ENCODE peak calls at places on chromosomes 7 and 10, in ten cellular contexts. R, Y, J, A, H, F, U, T, D and X are unnamed samples.

GRCh38 chr10:121610798-121611325 is 12.6 kb upstream of the FGFR2 start:
- DNase-seq in T (no peak), R (no peak), Y (no peak), J (no peak), A (no peak), D (peak), U (no peak), H (no peak), F (peak), X (no peak)

GRCh38 chr7:4665661-4666060 is 16.4 kb upstream of the FOXK1 start:
- DNase-seq in T (no peak), Y (no peak), U (peak), A (no peak), D (peak), H (no peak), R (no peak), F (peak), J (peak), X (no peak)

GRCh38 chr10:72557362-72557761 is 68.5 kb downstream of the MICU1 start:
- DNase-seq in D (peak), J (peak), Y (no peak), T (no peak), F (peak), H (no peak), U (peak), A (no peak), R (no peak), X (no peak)

GRCh38 chr10:45354261-45354660 is 19.8 kb upstream of the ALOX5 start:
- DNase-seq in J (peak), U (peak), F (no peak), A (peak), Y (peak), T (no peak), R (no peak), H (no peak), D (peak), X (peak)

GRCh38 chr10:90930070-90930837 is 9.4 kb upstream of the ANKRD1 start:
- DNase-seq in R (peak), A (no peak), F (peak), D (peak), H (no peak), U (no peak), Y (no peak), J (peak), T (no peak), X (peak)

GRCh38 chr7:133645870-133646492 is 393.1 kb downstream of the EXOC4 start:
- DNase-seq in F (peak), U (no peak), Y (no peak), T (no peak), D (no peak), R (no peak), H (no peak), A (no peak), J (no peak), X (no peak)

GRCh38 chr7:6700793-6701192 is 6.0 kb downstream of the ZNF12 start:
- DNase-seq in J (no peak), F (no peak), H (no peak), U (no peak), R (no peak), Y (no peak), A (no peak), D (no peak), T (no peak), X (no peak)

GRCh38 chr7:41010418-41010817 is 692.5 kb downstream of the INHBA start:
- DNase-seq in Y (no peak), A (no peak), T (no peak), H (no peak), U (no peak), D (no peak), R (no peak), F (peak), J (peak), X (no peak)

GRCh38 chr10:69318087-69318996 is 40.0 kb downstream of the HK1 start:
- DNase-seq in T (peak), D (peak), A (peak), H (peak), R (peak), J (peak), Y (peak), F (peak), U (peak), X (peak)

GRCh38 chr10:121088524-121088923 is 237.4 kb downstream of the WDR11 start:
- DNase-seq in A (no peak), R (peak), F (no peak), U (peak), J (no peak), T (peak), Y (no peak), H (no peak), D (no peak), X (no peak)

GRCh38 chr7:157027568-157028527 is 17.4 kb upstream of the MNX1 start:
- DNase-seq in R (no peak), H (peak), U (no peak), Y (no peak), D (no peak), T (no peak), A (no peak), J (no peak), F (no peak), X (no peak)

GRCh38 chr10:100194711-100195110 is 8.9 kb upstream of the ERLIN1 start:
- DNase-seq in D (no peak), A (no peak), R (no peak), J (no peak), T (no peak), Y (no peak), U (no peak), H (no peak), F (no peak), X (no peak)

GRCh38 chr7:234041-234711 is 41.8 kb downstream of the FAM20C start:
- DNase-seq in D (no peak), H (no peak), T (no peak), R (no peak), A (no peak), Y (peak), F (no peak), U (no peak), J (peak), X (no peak)

GRCh38 chr7:495326-495725 is 24.3 kb downstream of the PDGFA start:
- DNase-seq in F (no peak), T (no peak), H (no peak), U (no peak), A (no peak), D (no peak), J (no peak), Y (no peak), R (no peak), X (no peak)

GRCh38 chr7:123366991-123367390 is 167.2 kb upstream of the SLC13A1 start:
- DNase-seq in J (no peak), Y (no peak), U (no peak), D (no peak), F (no peak), R (no peak), H (no peak), T (no peak), A (no peak), X (no peak)

GRCh38 chr7:44727346-44728262 is 21.0 kb upstream of the ZMIZ2 start:
- DNase-seq in A (no peak), U (peak), H (no peak), F (peak), D (peak), T (no peak), R (no peak), Y (no peak), J (peak), X (no peak)

GRCh38 chr10:56561336-56561735 is 200.3 kb upstream of the ZWINT start:
- DNase-seq in Y (no peak), D (no peak), J (no peak), H (no peak), R (no peak), T (no peak), A (no peak), F (no peak), U (no peak), X (no peak)

GRCh38 chr10:96112531-96112930 is 17.6 kb upstream of the ZNF518A start:
- DNase-seq in D (no peak), H (no peak), U (no peak), R (no peak), T (no peak), J (no peak), A (no peak), F (no peak), Y (no peak), X (no peak)

GRCh38 chr10:76547352-76547972 is 1090.1 kb downstream of the KCNMA1 start:
- DNase-seq in A (peak), D (peak), J (peak), R (peak), F (peak), T (peak), Y (peak), H (peak), U (peak), X (peak)

GRCh38 chr7:28081016-28081415 is 99.6 kb downstream of the JAZF1 start:
- DNase-seq in U (peak), J (no peak), F (no peak), R (peak), Y (peak), T (no peak), A (no peak), D (peak), H (no peak), X (peak)

GRCh38 chr7:44541876-44542610 is 913 bp upstream of the NPC1L1 start:
- DNase-seq in U (no peak), Y (no peak), A (peak), F (no peak), H (no peak), D (no peak), R (no peak), J (no peak), T (no peak), X (no peak)

GRCh38 chr10:11424456-11425287 is 186.8 kb downstream of the USP6NL start:
- DNase-seq in T (peak), F (peak), R (peak), U (peak), H (peak), A (peak), Y (peak), J (peak), D (peak), X (peak)

GRCh38 chr10:78634835-78635234 is 433.9 kb upstream of the ZMIZ1 start:
- DNase-seq in F (no peak), R (no peak), D (peak), Y (no peak), H (no peak), T (no peak), U (no peak), A (no peak), J (no peak), X (no peak)